ENCODE peak calls at places on chromosomes 11 and 22, in five cellular contexts. Q is small intestine, Y is heart right ventricle, F is thoracic aorta, X is cardiac muscle cell. U is an unnamed sample.

GRCh38 chr22:32354360-32355351 is 3.0 kb upstream of the RFPL3 start:
- DNase-seq in X (peak), Q (no peak), F (no peak), Y (no peak), U (no peak)

GRCh38 chr22:31346255-31346732 is at the start of gene PATZ1:
- DNase-seq in X (peak), F (no peak), Y (no peak), Q (peak), U (peak)

GRCh38 chr11:118049771-118050170 is 27.1 kb upstream of the TMPRSS4 start:
- DNase-seq in Q (no peak), Y (no peak), F (no peak), X (no peak), U (no peak)

GRCh38 chr11:129985823-129986222 is 16.8 kb downstream of the PRDM10 start:
- DNase-seq in Q (no peak), Y (no peak), X (no peak), F (no peak), U (no peak)

GRCh38 chr11:10454902-10455631 is at the start of gene AMPD3:
- DNase-seq in Y (no peak), Q (peak), X (peak), F (no peak), U (no peak)

GRCh38 chr11:109303342-109303741 is 118.6 kb upstream of the C11orf87 start:
- DNase-seq in Y (no peak), F (no peak), Q (no peak), X (no peak), U (no peak)

GRCh38 chr11:10792385-10793068 is 16.2 kb downstream of the EIF4G2 start:
- DNase-seq in X (peak), Q (peak), F (peak), Y (peak), U (peak)

GRCh38 chr11:71456294-71456693 is 3.3 kb downstream of the NADSYN1 start:
- DNase-seq in Q (no peak), Y (no peak), F (no peak), X (no peak), U (no peak)

GRCh38 chr11:9518835-9519234 is 54.6 kb upstream of the WEE1 start:
- DNase-seq in Y (no peak), Q (no peak), X (no peak), F (no peak), U (no peak)

GRCh38 chr11:110367571-110367970 is 62.2 kb upstream of the FDX1 start:
- DNase-seq in Q (no peak), Y (no peak), X (peak), F (no peak), U (no peak)

GRCh38 chr11:130600616-130601015 is 152.2 kb downstream of the ADAMTS15 start:
- DNase-seq in F (no peak), X (no peak), Q (no peak), Y (no peak), U (no peak)

GRCh38 chr11:43574949-43575915 is 105.3 kb upstream of the HSD17B12 start:
- DNase-seq in F (no peak), Q (no peak), X (peak), Y (no peak), U (no peak)

GRCh38 chr11:75476716-75477613 is 44.0 kb upstream of the KLHL35 start:
- DNase-seq in F (no peak), Y (no peak), Q (peak), X (no peak), U (no peak)

GRCh38 chr11:1706634-1707400 is 9.8 kb downstream of the KRTAP5-6 start:
- DNase-seq in Y (no peak), X (peak), F (no peak), Q (peak), U (no peak)

GRCh38 chr11:62459080-62459479 is 40.2 kb downstream of the SCGB1A1 start:
- DNase-seq in X (peak), Q (no peak), Y (no peak), F (no peak), U (no peak)

GRCh38 chr11:8375460-8375859 is 111.8 kb upstream of the LMO1 start:
- DNase-seq in Y (no peak), F (no peak), X (no peak), Q (no peak), U (no peak)

GRCh38 chr11:124745835-124746620 is 6.0 kb downstream of the VSIG2 start:
- DNase-seq in Y (no peak), Q (peak), X (no peak), F (no peak), U (no peak)

GRCh38 chr11:19777032-19777341 is 64.3 kb downstream of the NAV2 start:
- DNase-seq in X (no peak), F (no peak), Q (no peak), Y (no peak), U (no peak)

GRCh38 chr11:6813651-6814050 is 14.2 kb upstream of the OR6A2 start:
- DNase-seq in F (no peak), Q (no peak), Y (no peak), X (no peak), U (no peak)

GRCh38 chr11:73760066-73760679 is 701 bp downstream of the RAB6A start:
- DNase-seq in Y (peak), X (peak), Q (peak), F (peak), U (no peak)

GRCh38 chr22:48630444-48630777 is 1197.3 kb downstream of the BRD1 start:
- DNase-seq in Y (no peak), F (no peak), Q (no peak), X (no peak), U (no peak)
- H3K27ac ChIP-seq in Y (no peak), F (no peak), Q (no peak), X (no peak), U (no peak)

GRCh38 chr11:59186130-59186594 is 14.2 kb downstream of the DTX4 start:
- DNase-seq in Q (peak), F (no peak), Y (peak), X (peak), U (no peak)

GRCh38 chr11:59185412-59185811 is 13.5 kb downstream of the DTX4 start:
- DNase-seq in Q (peak), Y (no peak), F (no peak), X (peak), U (no peak)

GRCh38 chr11:59187587-59187986 is 15.7 kb downstream of the DTX4 start:
- DNase-seq in F (no peak), X (peak), Y (peak), Q (peak), U (no peak)

GRCh38 chr11:59188954-59189353 is 17.0 kb downstream of the DTX4 start:
- DNase-seq in X (peak), F (no peak), Y (no peak), Q (no peak), U (no peak)

GRCh38 chr11:59187020-59187419 is 15.1 kb downstream of the DTX4 start:
- DNase-seq in F (no peak), Q (no peak), Y (no peak), X (peak), U (no peak)
- H3K27ac ChIP-seq in F (no peak), Q (peak), Y (peak), X (no peak), U (no peak)

DNA sequence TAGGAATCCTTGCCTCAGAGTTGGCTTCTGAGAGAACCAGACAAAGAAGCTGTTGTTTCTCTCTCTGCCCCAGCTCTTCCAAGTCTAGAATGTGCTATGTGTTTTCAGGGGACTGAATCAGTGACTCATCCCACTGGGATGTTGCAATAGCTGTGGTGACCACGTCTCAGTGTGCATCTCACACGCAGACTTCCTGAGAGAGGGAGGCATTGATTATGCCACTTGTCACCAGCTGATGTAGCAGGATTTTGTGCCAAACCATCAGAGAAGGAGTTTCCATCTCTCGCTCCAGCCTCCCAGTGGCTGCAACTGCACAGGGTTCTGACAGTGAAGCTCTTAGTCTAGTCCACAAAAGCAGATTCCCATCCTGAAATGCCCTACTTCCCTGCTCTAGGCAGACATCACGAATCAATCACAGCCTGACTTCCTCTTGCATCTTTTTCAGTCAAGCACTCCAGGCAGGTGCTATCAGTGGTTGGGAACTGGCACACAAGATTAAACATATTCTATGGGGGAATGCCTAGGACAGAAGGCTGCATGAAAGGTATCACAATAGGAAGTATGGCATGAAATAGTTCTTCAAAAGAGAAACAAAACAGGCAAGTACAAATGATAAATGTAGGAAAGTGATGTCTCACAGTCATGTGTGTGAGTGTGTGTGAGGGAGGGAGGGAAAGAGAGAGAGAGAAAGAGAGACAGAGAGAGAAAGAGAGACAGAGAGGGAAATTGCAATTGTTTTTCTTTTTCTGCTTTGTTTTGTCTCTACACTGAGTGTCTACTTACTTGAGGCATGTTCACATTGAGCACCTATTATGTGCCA is 456.0 kb downstream of the MIAT start:
- DNase-seq in Y (no peak), F (peak), Q (peak), X (peak), U (no peak)
- H3K27ac ChIP-seq in Y (no peak), F (peak), Q (no peak), X (no peak), U (no peak)

GRCh38 chr11:46616551-46617450 is at the start of gene HARBI1:
- DNase-seq in X (peak), Y (peak), F (peak), Q (peak), U (peak)

GRCh38 chr11:46611526-46612304 is 5.3 kb downstream of the HARBI1 start:
- DNase-seq in Q (peak), Y (no peak), X (no peak), F (no peak), U (no peak)

GRCh38 chr11:46607516-46607915 is 9.5 kb downstream of the HARBI1 start:
- DNase-seq in X (no peak), Y (no peak), F (no peak), Q (no peak), U (no peak)

GRCh38 chr11:46615756-46616155 is 1.3 kb downstream of the HARBI1 start:
- DNase-seq in X (no peak), Y (no peak), F (no peak), Q (no peak), U (no peak)

DNA sequence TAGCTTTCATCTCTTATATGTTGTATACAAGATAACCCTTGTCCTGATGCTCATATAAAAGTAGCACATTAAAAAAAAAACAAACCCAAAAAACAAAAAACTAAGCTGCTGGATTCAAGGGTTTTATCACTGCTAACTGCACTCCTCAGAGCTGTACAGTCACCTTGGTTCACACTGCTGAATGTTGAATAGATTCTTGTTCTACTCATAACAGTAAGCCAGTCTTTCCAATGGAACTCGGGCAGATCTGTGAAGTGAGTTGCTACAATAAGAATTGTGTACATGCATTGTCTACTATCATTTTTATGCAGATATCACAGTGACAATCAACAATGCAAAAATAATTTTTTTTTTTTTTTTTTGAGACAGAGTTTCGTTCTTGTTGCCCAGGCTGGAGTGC is 4.7 kb downstream of the HARBI1 start:
- DNase-seq in Y (no peak), Q (no peak), F (no peak), X (no peak), U (no peak)
- H3K27ac ChIP-seq in Y (no peak), Q (no peak), F (no peak), X (peak), U (no peak)

GRCh38 chr11:45928535-45929215 is 6.2 kb downstream of the LARGE2 start:
- DNase-seq in F (no peak), Y (no peak), X (no peak), Q (no peak), U (no peak)
- H3K27ac ChIP-seq in F (no peak), Y (no peak), X (no peak), Q (no peak), U (no peak)

GRCh38 chr22:50467773-50468440 is 6.9 kb downstream of the SBF1 start:
- DNase-seq in X (no peak), F (no peak), Y (no peak), Q (no peak), U (no peak)

GRCh38 chr22:50465531-50465930 is 9.3 kb downstream of the SBF1 start:
- DNase-seq in Q (no peak), X (no peak), F (no peak), Y (no peak), U (no peak)

GRCh38 chr22:50468626-50469025 is 6.2 kb downstream of the SBF1 start:
- DNase-seq in X (no peak), Y (no peak), Q (no peak), F (no peak), U (no peak)

GRCh38 chr22:50465066-50465465 is 9.8 kb downstream of the SBF1 start:
- DNase-seq in F (no peak), X (no peak), Y (no peak), Q (no peak), U (no peak)

GRCh38 chr22:50467341-50467740 is 7.5 kb downstream of the SBF1 start:
- DNase-seq in X (no peak), Q (no peak), F (no peak), Y (no peak), U (no peak)
- H3K27ac ChIP-seq in X (no peak), Q (no peak), F (no peak), Y (no peak), U (peak)

GRCh38 chr22:17818649-17819048 is 44.4 kb upstream of the BID start:
- DNase-seq in Y (no peak), X (no peak), F (no peak), Q (no peak), U (no peak)

GRCh38 chr22:17817079-17817478 is 42.8 kb upstream of the BID start:
- DNase-seq in Q (no peak), F (no peak), Y (no peak), X (no peak), U (no peak)

GRCh38 chr22:17816649-17817048 is 42.4 kb upstream of the BID start:
- DNase-seq in X (no peak), Q (no peak), Y (no peak), F (no peak), U (no peak)

GRCh38 chr22:17818166-17818565 is 43.9 kb upstream of the BID start:
- DNase-seq in Q (no peak), Y (no peak), X (no peak), F (no peak), U (no peak)

GRCh38 chr22:17817511-17818065 is 43.3 kb upstream of the BID start:
- DNase-seq in F (no peak), X (no peak), Y (no peak), Q (no peak), U (no peak)
- H3K27ac ChIP-seq in F (no peak), X (no peak), Y (no peak), Q (no peak), U (no peak)

U was measured in CD4-positive, alpha-beta T cell.